ENCODE peak calls at places on chromosomes 1 and 21, in eight cellular contexts. R, E, G, O, I, Q, N and J are unnamed samples.

GRCh38 chr1:207828485-207829158 is 76.8 kb downstream of the CD46 start:
- DNase-seq in R (peak), G (peak), Q (peak), E (peak), I (peak), O (peak), N (peak), J (peak)

GRCh38 chr1:91071838-91072237 is 50.0 kb upstream of the ZNF644 start:
- DNase-seq in E (no peak), G (no peak), N (no peak), R (no peak), O (no peak), Q (no peak), I (no peak), J (no peak)

GRCh38 chr1:168104535-168104934 is 32.2 kb downstream of the GPR161 start:
- DNase-seq in R (no peak), N (no peak), I (no peak), G (no peak), E (no peak), O (no peak), Q (no peak), J (no peak)

GRCh38 chr1:201536542-201536941 is 2.4 kb upstream of the NAV1 start:
- DNase-seq in O (no peak), R (peak), G (peak), N (no peak), E (peak), Q (peak), I (peak), J (peak)

GRCh38 chr1:172630868-172631267 is 28.0 kb upstream of the FASLG start:
- DNase-seq in I (peak), N (no peak), E (peak), R (peak), O (no peak), Q (no peak), G (no peak), J (no peak)

GRCh38 chr1:29416267-29416666 is 179.9 kb downstream of the PTPRU start:
- DNase-seq in O (peak), R (no peak), E (no peak), I (no peak), Q (no peak), G (no peak), N (peak), J (no peak)

GRCh38 chr1:2382621-2383361 is 8.6 kb downstream of the MORN1 start:
- DNase-seq in G (peak), I (peak), E (peak), O (peak), Q (peak), R (no peak), N (peak), J (peak)

GRCh38 chr1:91513160-91513559 is 12.5 kb downstream of the CDC7 start:
- DNase-seq in E (peak), N (no peak), G (no peak), O (no peak), I (peak), R (peak), Q (no peak), J (no peak)

GRCh38 chr1:184222561-184223157 is 164.2 kb upstream of the C1orf21 start:
- DNase-seq in E (peak), N (peak), G (peak), Q (peak), O (peak), R (peak), I (peak), J (peak)

GRCh38 chr1:87957331-87957730 is 628.7 kb downstream of the LMO4 start:
- DNase-seq in R (peak), G (no peak), E (no peak), N (no peak), I (no peak), Q (no peak), O (no peak), J (no peak)

GRCh38 chr1:162695687-162696086 is 63.4 kb downstream of the DDR2 start:
- DNase-seq in R (no peak), Q (no peak), I (no peak), E (no peak), O (no peak), G (no peak), N (no peak), J (no peak)

GRCh38 chr1:162699366-162699765 is 67.1 kb downstream of the DDR2 start:
- DNase-seq in Q (no peak), N (no peak), E (no peak), R (no peak), I (no peak), G (no peak), O (no peak), J (peak)

GRCh38 chr1:162697140-162697895 is 65.1 kb downstream of the DDR2 start:
- DNase-seq in I (no peak), Q (no peak), E (peak), R (no peak), O (no peak), G (no peak), N (no peak), J (no peak)

GRCh38 chr1:162694911-162695310 is 62.6 kb downstream of the DDR2 start:
- DNase-seq in N (no peak), G (no peak), I (no peak), R (no peak), E (no peak), Q (no peak), O (no peak), J (no peak)

DNA sequence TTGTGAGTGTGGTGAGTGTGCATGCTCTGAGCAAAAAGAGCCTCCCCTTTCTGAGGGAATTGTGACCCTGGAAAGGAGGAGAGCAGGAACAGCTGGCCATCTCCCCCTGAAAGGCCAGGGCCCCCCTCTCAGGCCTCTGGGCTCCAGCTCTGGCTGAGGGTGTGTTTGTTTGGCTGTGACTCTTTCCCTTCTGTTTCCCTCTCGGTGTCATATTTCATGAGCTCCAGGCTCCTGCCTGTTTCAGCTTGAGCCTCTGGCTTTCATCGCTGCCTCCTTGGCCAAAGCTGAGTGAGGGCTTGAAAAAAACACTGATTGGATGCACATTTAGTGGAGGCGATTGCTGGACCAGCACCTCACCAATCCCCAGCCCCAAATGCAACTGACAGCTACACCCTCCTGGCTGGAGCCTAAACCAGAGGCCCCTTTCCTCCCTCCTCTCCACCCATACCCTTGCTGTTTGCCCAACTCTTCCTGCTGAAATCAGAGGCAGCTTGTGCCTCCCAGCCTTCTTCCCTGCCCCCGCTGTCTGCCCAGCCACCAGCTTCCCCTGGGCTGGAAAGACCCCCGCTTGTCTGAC is 64.1 kb downstream of the DDR2 start:
- DNase-seq in G (peak), R (peak), E (peak), Q (peak), N (peak), O (peak), I (peak), J (no peak)
- H3K9ac ChIP-seq in G (no peak), R (peak), E (peak), Q (no peak), N (no peak), O (no peak), I (peak), J (no peak)

GRCh38 chr21:46100426-46100825 is 2.5 kb downstream of the COL6A2 start:
- DNase-seq in E (peak), I (peak), N (no peak), R (peak), G (no peak), Q (no peak), O (no peak), J (no peak)
- H3K9ac ChIP-seq in E (peak), I (peak), N (no peak), R (no peak), G (no peak), Q (no peak), O (no peak), J (no peak)

GRCh38 chr1:84892657-84893618 is at the start of gene LPAR3:
- DNase-seq in I (peak), E (peak), R (no peak), Q (peak), O (peak), N (peak), G (no peak), J (peak)
- H3K9ac ChIP-seq in I (no peak), E (peak), R (no peak), Q (peak), O (peak), N (no peak), G (no peak), J (no peak)

DNA sequence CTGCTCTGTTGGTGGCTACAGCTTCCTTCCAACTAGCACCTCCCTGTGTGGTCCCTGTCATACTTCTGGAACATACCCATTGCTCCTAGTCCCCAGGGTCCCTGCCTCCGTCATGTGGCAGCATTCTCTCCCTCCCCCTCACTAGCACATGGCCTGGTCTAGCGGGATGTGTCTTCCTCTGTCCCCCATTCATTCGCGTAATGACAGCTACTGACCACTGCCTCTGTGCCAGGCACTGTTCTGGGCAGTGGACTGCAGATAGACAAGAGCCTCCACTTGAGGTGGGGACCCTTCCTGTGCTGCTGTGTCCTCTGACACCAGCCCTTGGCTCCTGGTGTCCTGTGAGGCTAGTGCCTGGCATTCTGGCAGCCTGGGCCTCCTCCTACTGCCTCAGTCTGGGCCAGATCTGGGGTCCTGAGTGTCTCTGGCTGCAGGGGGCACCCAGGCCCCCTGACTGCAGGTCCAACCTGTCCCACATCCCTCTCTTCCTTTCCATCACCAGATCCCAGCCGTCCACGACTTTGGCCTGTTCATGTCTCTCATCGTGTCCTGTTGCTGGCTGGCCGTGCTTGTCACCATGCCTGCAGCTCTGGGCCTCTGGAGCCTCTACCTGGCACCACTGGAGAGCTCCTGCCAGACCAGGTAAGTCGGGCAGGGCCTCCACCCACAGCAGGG is 38.1 kb downstream of the DISP3 start:
- DNase-seq in O (no peak), G (no peak), E (no peak), N (no peak), Q (no peak), R (no peak), I (no peak), J (no peak)
- H3K9ac ChIP-seq in O (no peak), G (no peak), E (no peak), N (no peak), Q (no peak), R (no peak), I (no peak), J (no peak)